ENCODE peak calls at places on chromosomes 11 and 22, in eight cellular contexts. One of them, this sample, is unnamed.

GRCh38 chr11:100639140-100639539 is 47.9 kb upstream of the ARHGAP42 start:
- DNase-seq in left ventricle myocardium inferior: no peak
- DNase-seq in GM12864: no peak
- DNase-seq in neural crest cell: peak
- DNase-seq in epithelial cell of esophagus: peak
- DNase-seq in adrenal gland: no peak
- DNase-seq in mammary epithelial cell: no peak
- DNase-seq in lower lobe of right lung: no peak
- DNase-seq in this sample: no peak

GRCh38 chr11:74460481-74461154 is 6.7 kb downstream of the KCNE3 start:
- DNase-seq in left ventricle myocardium inferior: no peak
- DNase-seq in GM12864: no peak
- DNase-seq in neural crest cell: no peak
- DNase-seq in epithelial cell of esophagus: peak
- DNase-seq in adrenal gland: no peak
- DNase-seq in mammary epithelial cell: peak
- DNase-seq in lower lobe of right lung: no peak
- DNase-seq in this sample: no peak

GRCh38 chr11:94776351-94777321 is 8.5 kb downstream of the AMOTL1 start:
- DNase-seq in left ventricle myocardium inferior: no peak
- DNase-seq in GM12864: no peak
- DNase-seq in neural crest cell: no peak
- DNase-seq in epithelial cell of esophagus: peak
- DNase-seq in adrenal gland: no peak
- DNase-seq in mammary epithelial cell: peak
- DNase-seq in lower lobe of right lung: peak
- DNase-seq in this sample: no peak

GRCh38 chr11:14554959-14555358 is 34.8 kb upstream of the PSMA1 start:
- DNase-seq in left ventricle myocardium inferior: no peak
- DNase-seq in GM12864: no peak
- DNase-seq in neural crest cell: no peak
- DNase-seq in epithelial cell of esophagus: no peak
- DNase-seq in adrenal gland: no peak
- DNase-seq in mammary epithelial cell: no peak
- DNase-seq in lower lobe of right lung: no peak
- DNase-seq in this sample: no peak

GRCh38 chr22:49328076-49328475 is 499.6 kb downstream of the BRD1 start:
- DNase-seq in left ventricle myocardium inferior: no peak
- DNase-seq in GM12864: no peak
- DNase-seq in neural crest cell: no peak
- DNase-seq in epithelial cell of esophagus: no peak
- DNase-seq in adrenal gland: no peak
- DNase-seq in mammary epithelial cell: no peak
- DNase-seq in lower lobe of right lung: peak
- DNase-seq in this sample: no peak

GRCh38 chr11:96875772-96876171 is 486.0 kb downstream of the JRKL start:
- DNase-seq in left ventricle myocardium inferior: no peak
- DNase-seq in GM12864: no peak
- DNase-seq in neural crest cell: no peak
- DNase-seq in epithelial cell of esophagus: no peak
- DNase-seq in adrenal gland: peak
- DNase-seq in mammary epithelial cell: no peak
- DNase-seq in lower lobe of right lung: no peak
- DNase-seq in this sample: no peak

GRCh38 chr22:48453171-48453570 is 1374.5 kb downstream of the BRD1 start:
- DNase-seq in left ventricle myocardium inferior: no peak
- DNase-seq in GM12864: no peak
- DNase-seq in neural crest cell: no peak
- DNase-seq in epithelial cell of esophagus: no peak
- DNase-seq in adrenal gland: no peak
- DNase-seq in mammary epithelial cell: no peak
- DNase-seq in lower lobe of right lung: no peak
- DNase-seq in this sample: no peak

GRCh38 chr11:66868726-66869291 is 11.9 kb downstream of the LRFN4 start:
- DNase-seq in left ventricle myocardium inferior: no peak
- DNase-seq in GM12864: peak
- DNase-seq in neural crest cell: no peak
- DNase-seq in epithelial cell of esophagus: peak
- DNase-seq in adrenal gland: no peak
- DNase-seq in mammary epithelial cell: peak
- DNase-seq in lower lobe of right lung: peak
- DNase-seq in this sample: peak

GRCh38 chr11:820655-821512 is 2.2 kb downstream of the PNPLA2 start:
- DNase-seq in left ventricle myocardium inferior: peak
- DNase-seq in GM12864: no peak
- DNase-seq in neural crest cell: no peak
- DNase-seq in epithelial cell of esophagus: peak
- DNase-seq in adrenal gland: peak
- DNase-seq in mammary epithelial cell: peak
- DNase-seq in lower lobe of right lung: peak
- DNase-seq in this sample: no peak

GRCh38 chr11:68015467-68015866 is 5.3 kb downstream of the ALDH3B1 start:
- DNase-seq in left ventricle myocardium inferior: no peak
- DNase-seq in GM12864: no peak
- DNase-seq in neural crest cell: no peak
- DNase-seq in epithelial cell of esophagus: no peak
- DNase-seq in adrenal gland: no peak
- DNase-seq in mammary epithelial cell: no peak
- DNase-seq in lower lobe of right lung: no peak
- DNase-seq in this sample: no peak

GRCh38 chr11:113895367-113896155 is 9.0 kb upstream of the HTR3B start:
- DNase-seq in left ventricle myocardium inferior: no peak
- DNase-seq in GM12864: no peak
- DNase-seq in neural crest cell: no peak
- DNase-seq in epithelial cell of esophagus: no peak
- DNase-seq in adrenal gland: no peak
- DNase-seq in mammary epithelial cell: no peak
- DNase-seq in lower lobe of right lung: no peak
- DNase-seq in this sample: no peak

GRCh38 chr11:26688701-26689100 is 33.2 kb downstream of the SLC5A12 start:
- DNase-seq in left ventricle myocardium inferior: no peak
- DNase-seq in GM12864: no peak
- DNase-seq in neural crest cell: no peak
- DNase-seq in epithelial cell of esophagus: peak
- DNase-seq in adrenal gland: no peak
- DNase-seq in mammary epithelial cell: peak
- DNase-seq in lower lobe of right lung: no peak
- DNase-seq in this sample: no peak

GRCh38 chr22:39610246-39610645 is 39.7 kb downstream of the CACNA1I start:
- DNase-seq in left ventricle myocardium inferior: no peak
- DNase-seq in GM12864: no peak
- DNase-seq in neural crest cell: no peak
- DNase-seq in epithelial cell of esophagus: no peak
- DNase-seq in adrenal gland: no peak
- DNase-seq in mammary epithelial cell: no peak
- DNase-seq in lower lobe of right lung: no peak
- DNase-seq in this sample: no peak

GRCh38 chr11:30131535-30131934 is 99.3 kb upstream of the FSHB start:
- DNase-seq in left ventricle myocardium inferior: no peak
- DNase-seq in GM12864: no peak
- DNase-seq in neural crest cell: no peak
- DNase-seq in epithelial cell of esophagus: peak
- DNase-seq in adrenal gland: peak
- DNase-seq in mammary epithelial cell: peak
- DNase-seq in lower lobe of right lung: no peak
- DNase-seq in this sample: no peak

GRCh38 chr11:78851883-78852586 is 277.4 kb upstream of the NARS2 start:
- DNase-seq in left ventricle myocardium inferior: no peak
- DNase-seq in GM12864: no peak
- DNase-seq in neural crest cell: no peak
- DNase-seq in epithelial cell of esophagus: peak
- DNase-seq in adrenal gland: no peak
- DNase-seq in mammary epithelial cell: no peak
- DNase-seq in lower lobe of right lung: peak
- DNase-seq in this sample: no peak

GRCh38 chr11:128814856-128815705 is 52.0 kb downstream of the KCNJ1 start:
- DNase-seq in left ventricle myocardium inferior: peak
- DNase-seq in GM12864: no peak
- DNase-seq in neural crest cell: peak
- DNase-seq in epithelial cell of esophagus: peak
- DNase-seq in adrenal gland: no peak
- DNase-seq in mammary epithelial cell: peak
- DNase-seq in lower lobe of right lung: no peak
- DNase-seq in this sample: no peak

GRCh38 chr22:43205261-43205691 is 18.3 kb upstream of the TTLL12 start:
- DNase-seq in left ventricle myocardium inferior: no peak
- DNase-seq in GM12864: no peak
- DNase-seq in neural crest cell: no peak
- DNase-seq in epithelial cell of esophagus: no peak
- DNase-seq in adrenal gland: no peak
- DNase-seq in mammary epithelial cell: no peak
- DNase-seq in lower lobe of right lung: peak
- DNase-seq in this sample: no peak

GRCh38 chr11:1569251-1569780 is 2.8 kb downstream of the DUSP8 start:
- DNase-seq in left ventricle myocardium inferior: no peak
- DNase-seq in GM12864: no peak
- DNase-seq in neural crest cell: no peak
- DNase-seq in epithelial cell of esophagus: no peak
- DNase-seq in adrenal gland: no peak
- DNase-seq in mammary epithelial cell: no peak
- DNase-seq in lower lobe of right lung: no peak
- DNase-seq in this sample: no peak

GRCh38 chr11:30349885-30350284 is 27.0 kb downstream of the ARL14EP start:
- DNase-seq in left ventricle myocardium inferior: no peak
- DNase-seq in GM12864: no peak
- DNase-seq in neural crest cell: no peak
- DNase-seq in epithelial cell of esophagus: no peak
- DNase-seq in adrenal gland: no peak
- DNase-seq in mammary epithelial cell: no peak
- DNase-seq in lower lobe of right lung: no peak
- DNase-seq in this sample: no peak

GRCh38 chr11:21988477-21988876 is 204.4 kb upstream of the ANO5 start:
- DNase-seq in left ventricle myocardium inferior: no peak
- DNase-seq in GM12864: no peak
- DNase-seq in neural crest cell: no peak
- DNase-seq in epithelial cell of esophagus: peak
- DNase-seq in adrenal gland: no peak
- DNase-seq in mammary epithelial cell: no peak
- DNase-seq in lower lobe of right lung: no peak
- DNase-seq in this sample: no peak
- TF ChIP-seq CTCF in left ventricle myocardium inferior: peak
- TF ChIP-seq CTCF in GM12864: no peak
- TF ChIP-seq CTCF in neural crest cell: no peak
- TF ChIP-seq CTCF in epithelial cell of esophagus: no peak
- TF ChIP-seq CTCF in adrenal gland: no peak
- TF ChIP-seq CTCF in mammary epithelial cell: no peak
- TF ChIP-seq CTCF in lower lobe of right lung: no peak
- TF ChIP-seq CTCF in this sample: no peak

DNA sequence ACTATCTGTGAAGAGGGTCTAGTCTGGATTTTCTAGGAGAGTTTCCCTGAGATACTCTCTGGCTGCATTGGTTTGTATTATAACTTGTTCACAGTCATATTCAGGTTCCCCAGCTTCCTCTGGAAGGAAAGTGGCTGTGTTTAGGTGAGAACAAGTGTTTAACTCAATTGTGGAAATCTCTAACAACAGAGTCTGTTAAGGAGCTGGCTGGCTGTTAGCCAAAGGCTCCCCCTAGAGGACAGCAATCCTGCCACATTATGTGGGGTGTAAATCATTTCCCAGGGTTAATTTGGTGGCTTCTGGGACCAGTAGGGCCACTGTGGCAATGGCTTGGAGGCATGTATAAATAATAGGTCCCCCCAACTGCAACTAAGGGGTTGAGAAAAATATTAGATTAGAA is 18.4 kb downstream of the MS4A6E start:
- DNase-seq in left ventricle myocardium inferior: no peak
- DNase-seq in GM12864: no peak
- DNase-seq in neural crest cell: peak
- DNase-seq in epithelial cell of esophagus: peak
- DNase-seq in adrenal gland: no peak
- DNase-seq in mammary epithelial cell: no peak
- DNase-seq in lower lobe of right lung: peak
- DNase-seq in this sample: no peak
- TF ChIP-seq CTCF in left ventricle myocardium inferior: peak
- TF ChIP-seq CTCF in GM12864: peak
- TF ChIP-seq CTCF in neural crest cell: peak
- TF ChIP-seq CTCF in epithelial cell of esophagus: no peak
- TF ChIP-seq CTCF in adrenal gland: peak
- TF ChIP-seq CTCF in mammary epithelial cell: peak
- TF ChIP-seq CTCF in lower lobe of right lung: peak
- TF ChIP-seq CTCF in this sample: peak

DNA sequence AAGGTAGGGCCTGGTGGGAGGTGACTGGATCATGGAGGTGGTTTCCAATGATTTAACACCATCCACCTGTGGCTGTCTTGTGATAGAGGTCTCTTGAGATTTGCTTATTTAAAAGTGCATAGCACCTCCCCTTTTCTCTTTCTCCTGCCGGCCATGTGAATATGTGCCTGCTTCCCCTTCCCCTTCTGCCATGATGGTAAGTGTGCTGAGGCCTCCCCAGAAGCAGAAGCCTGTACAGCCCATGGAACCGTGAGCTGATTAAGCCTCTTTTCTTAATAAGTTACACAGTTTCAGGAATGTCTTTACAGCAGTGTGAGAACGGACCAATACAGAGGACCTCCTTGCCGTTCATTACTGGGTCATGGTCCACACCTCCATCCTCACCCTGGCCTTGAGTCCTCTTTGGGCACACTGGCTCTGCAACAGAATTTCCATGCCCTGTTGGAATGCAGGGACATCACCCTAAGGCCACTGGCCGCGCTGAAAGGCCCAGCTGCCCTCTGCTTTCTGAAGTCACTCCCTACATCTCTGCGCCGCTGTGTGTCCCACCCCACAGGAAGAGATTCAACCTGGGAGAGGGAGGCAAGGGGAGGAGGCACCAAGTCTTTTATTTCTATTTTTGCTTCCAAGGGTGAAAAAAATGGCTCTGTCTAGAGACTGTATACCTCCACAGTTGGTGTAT is 49.0 kb upstream of the DKK3 start:
- DNase-seq in left ventricle myocardium inferior: no peak
- DNase-seq in GM12864: no peak
- DNase-seq in neural crest cell: no peak
- DNase-seq in epithelial cell of esophagus: no peak
- DNase-seq in adrenal gland: no peak
- DNase-seq in mammary epithelial cell: no peak
- DNase-seq in lower lobe of right lung: no peak
- DNase-seq in this sample: no peak
- TF ChIP-seq CTCF in left ventricle myocardium inferior: no peak
- TF ChIP-seq CTCF in GM12864: no peak
- TF ChIP-seq CTCF in neural crest cell: no peak
- TF ChIP-seq CTCF in epithelial cell of esophagus: no peak
- TF ChIP-seq CTCF in adrenal gland: no peak
- TF ChIP-seq CTCF in mammary epithelial cell: no peak
- TF ChIP-seq CTCF in lower lobe of right lung: no peak
- TF ChIP-seq CTCF in this sample: no peak

DNA sequence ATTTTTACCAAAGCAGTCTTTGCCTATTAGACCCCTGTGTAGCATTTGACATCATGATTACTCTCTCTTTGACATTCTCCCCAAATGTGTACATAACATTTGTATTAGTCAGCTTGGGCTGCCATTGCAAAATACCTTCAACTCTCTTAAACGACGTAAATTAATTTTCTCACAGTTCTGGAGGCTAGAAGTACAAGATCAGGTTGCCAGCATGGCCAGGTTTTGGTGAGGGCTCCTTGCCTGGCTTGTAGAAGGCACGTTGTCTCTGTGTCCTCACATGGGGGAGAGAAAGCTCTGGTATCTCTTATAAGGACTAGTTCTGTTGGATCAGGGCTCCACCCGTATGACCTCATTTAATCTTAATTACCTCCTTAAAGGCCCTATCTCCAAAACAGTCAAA is 12.3 kb upstream of the DLAT start:
- DNase-seq in left ventricle myocardium inferior: no peak
- DNase-seq in GM12864: no peak
- DNase-seq in neural crest cell: no peak
- DNase-seq in epithelial cell of esophagus: peak
- DNase-seq in adrenal gland: no peak
- DNase-seq in mammary epithelial cell: no peak
- DNase-seq in lower lobe of right lung: no peak
- DNase-seq in this sample: no peak
- TF ChIP-seq CTCF in left ventricle myocardium inferior: no peak
- TF ChIP-seq CTCF in GM12864: no peak
- TF ChIP-seq CTCF in neural crest cell: no peak
- TF ChIP-seq CTCF in epithelial cell of esophagus: no peak
- TF ChIP-seq CTCF in adrenal gland: no peak
- TF ChIP-seq CTCF in mammary epithelial cell: no peak
- TF ChIP-seq CTCF in lower lobe of right lung: no peak
- TF ChIP-seq CTCF in this sample: no peak